ENCODE peak calls at places on chromosome 5, in eight cellular contexts. C, I, R, K, W, L, E and U are unnamed samples.
A peak's percentile ranks its signal among the peaks of the same experiment; 100 is the strongest.

GRCh38 chr5:111758284-111758628 is 1.3 kb upstream of the NREP start:
- DNase-seq in C (no peak), I (no peak), R (no peak), K (no peak), W (no peak), L (no peak), E (no peak), U (no peak)

GRCh38 chr5:82499845-82500244 is 221.7 kb upstream of the RPS23 start:
- DNase-seq in C (no peak), I (no peak), R (no peak), K (no peak), W (no peak), L (no peak), E (no peak), U (no peak)

GRCh38 chr5:61964199-61964598 is 341.8 kb upstream of the KIF2A start:
- DNase-seq in C (no peak), I (peak; percentile 14), R (no peak), K (no peak), W (peak; percentile 49), L (no peak), E (peak; percentile 15), U (no peak)

GRCh38 chr5:1883925-1884637 is 1.4 kb upstream of the IRX4 start:
- DNase-seq in C (no peak), I (no peak), R (no peak), K (no peak), W (no peak), L (no peak), E (no peak), U (no peak)

GRCh38 chr5:86665984-86666760 is 48.4 kb downstream of the COX7C start:
- DNase-seq in C (no peak), I (no peak), R (no peak), K (peak; percentile 28), W (no peak), L (no peak), E (no peak), U (no peak)

GRCh38 chr5:76610196-76610595 is 13.0 kb downstream of the F2RL2 start:
- DNase-seq in C (no peak), I (no peak), R (no peak), K (no peak), W (no peak), L (no peak), E (no peak), U (no peak)

GRCh38 chr5:24905123-24905522 is 260.3 kb upstream of the CDH10 start:
- DNase-seq in C (no peak), I (no peak), R (no peak), K (no peak), W (peak; percentile 23), L (no peak), E (no peak), U (no peak)

GRCh38 chr5:464446-464842 is 21.5 kb downstream of the EXOC3 start:
- DNase-seq in C (peak; percentile 6), I (no peak), R (no peak), K (no peak), W (no peak), L (no peak), E (no peak), U (no peak)

GRCh38 chr5:173230741-173231380 is 4.1 kb downstream of the NKX2-5 start:
- DNase-seq in C (no peak), I (no peak), R (no peak), K (no peak), W (no peak), L (peak; percentile 44), E (no peak), U (no peak)

GRCh38 chr5:153402550-153402949 is 87.9 kb upstream of the GRIA1 start:
- DNase-seq in C (no peak), I (no peak), R (no peak), K (no peak), W (peak; percentile 38), L (no peak), E (no peak), U (no peak)

GRCh38 chr5:125298258-125298657 is 551.8 kb upstream of the ZNF608 start:
- DNase-seq in C (no peak), I (no peak), R (no peak), K (no peak), W (no peak), L (no peak), E (peak; percentile 26), U (no peak)

GRCh38 chr5:130164966-130165365 is 260.7 kb downstream of the CHSY3 start:
- DNase-seq in C (no peak), I (no peak), R (no peak), K (no peak), W (no peak), L (no peak), E (no peak), U (no peak)

GRCh38 chr5:62494772-62495171 is 82.2 kb downstream of the IPO11 start:
- DNase-seq in C (no peak), I (no peak), R (no peak), K (no peak), W (no peak), L (no peak), E (no peak), U (no peak)

GRCh38 chr5:28156981-28157380 is 1118.6 kb upstream of the CDH9 start:
- DNase-seq in C (no peak), I (no peak), R (no peak), K (no peak), W (no peak), L (no peak), E (no peak), U (no peak)

GRCh38 chr5:121503111-121503840 is 348.4 kb upstream of the FTMT start:
- DNase-seq in C (peak; percentile 15), I (peak; percentile 7), R (peak; percentile 60), K (no peak), W (peak; percentile 66), L (peak; percentile 1), E (no peak), U (peak; percentile 30)

GRCh38 chr5:35458824-35459207 is 158.8 kb upstream of the SPEF2 start:
- DNase-seq in C (no peak), I (no peak), R (no peak), K (no peak), W (peak; percentile 37), L (no peak), E (no peak), U (no peak)

GRCh38 chr5:93378073-93378472 is 202.9 kb downstream of the NR2F1-AS1 start:
- DNase-seq in C (no peak), I (peak; percentile 43), R (no peak), K (no peak), W (no peak), L (no peak), E (peak; percentile 95), U (no peak)

GRCh38 chr5:56893251-56893951 is 16.0 kb upstream of the SETD9 start:
- DNase-seq in C (no peak), I (no peak), R (no peak), K (no peak), W (no peak), L (no peak), E (no peak), U (no peak)
- H3K36me3 ChIP-seq in C (peaks cover 53% of the 10 kb centered on the region), I (peaks cover 1% of the 10 kb centered on the region), R (peaks cover 19% of the 10 kb centered on the region), K (no peaks in the 10 kb centered on the region), W (peaks cover under 1% of the 10 kb centered on the region), L (no peaks in the 10 kb centered on the region), E (peaks cover 17% of the 10 kb centered on the region), U (no peaks in the 10 kb centered on the region)

DNA sequence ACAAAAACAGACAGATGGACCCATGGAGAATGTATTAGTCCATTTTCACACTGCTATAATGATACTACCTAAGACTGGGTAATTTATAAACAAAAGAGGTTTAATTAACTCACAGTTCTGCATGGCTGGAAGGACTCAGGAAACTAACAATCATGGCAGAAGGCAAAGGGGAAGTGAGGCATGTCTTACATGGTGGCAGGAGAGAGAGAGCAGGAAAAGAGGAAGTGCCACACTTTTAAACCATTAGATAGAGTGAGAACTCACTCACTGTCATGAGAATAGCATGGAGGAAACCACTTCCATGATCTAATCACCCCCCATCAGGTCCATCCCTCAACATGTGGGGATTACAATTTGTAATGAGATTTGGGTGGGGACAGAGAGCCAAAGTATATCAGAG is 808.9 kb downstream of the CDH12 start:
- DNase-seq in C (no peak), I (no peak), R (no peak), K (no peak), W (no peak), L (no peak), E (no peak), U (no peak)
- H3K4me3 ChIP-seq in C (no peak overlapping the region), I (no peak overlapping the region), R (no peak overlapping the region), K (no peak overlapping the region), W (no peak overlapping the region), L (no peak overlapping the region), E (no peak overlapping the region), U (no peak overlapping the region)

DNA sequence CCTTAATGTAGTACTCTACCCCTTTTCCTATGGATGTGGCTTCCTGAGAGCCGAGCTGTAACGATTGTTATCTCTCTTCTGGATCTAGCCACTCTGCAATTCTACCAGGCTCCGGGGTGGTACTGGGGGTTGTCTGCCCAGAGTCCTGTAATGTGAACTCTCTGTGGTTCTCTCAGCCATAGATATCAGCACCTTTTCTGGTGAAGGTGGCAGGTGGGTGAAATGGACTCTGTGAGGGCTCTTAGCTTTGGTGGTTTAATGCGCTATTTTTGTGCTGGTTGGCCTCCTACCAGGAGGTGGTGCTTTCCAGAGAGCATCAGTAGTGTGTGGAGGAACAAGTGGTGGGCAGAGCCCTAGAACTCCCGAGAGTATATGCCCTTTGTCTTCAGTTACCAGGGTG is 122.1 kb downstream of the GABRG2 start:
- DNase-seq in C (no peak), I (no peak), R (no peak), K (no peak), W (no peak), L (no peak), E (no peak), U (no peak)
- H3K36me3 ChIP-seq in C (no peaks in the 10 kb centered on the region), I (no peaks in the 10 kb centered on the region), R (no peaks in the 10 kb centered on the region), K (no peaks in the 10 kb centered on the region), W (no peaks in the 10 kb centered on the region), L (no peaks in the 10 kb centered on the region), E (no peaks in the 10 kb centered on the region), U (no peaks in the 10 kb centered on the region)

GRCh38 chr5:83967417-83967816 is 246.8 kb upstream of the HAPLN1 start:
- DNase-seq in C (no peak), I (no peak), R (no peak), K (no peak), W (no peak), L (no peak), E (peak; percentile 62), U (no peak)

GRCh38 chr5:83974151-83974822 is 253.6 kb upstream of the HAPLN1 start:
- DNase-seq in C (no peak), I (no peak), R (no peak), K (no peak), W (no peak), L (no peak), E (peak; percentile 3), U (no peak)

GRCh38 chr5:83972909-83973308 is 252.3 kb upstream of the HAPLN1 start:
- DNase-seq in C (no peak), I (no peak), R (no peak), K (no peak), W (no peak), L (no peak), E (no peak), U (no peak)

GRCh38 chr5:83972236-83972635 is 251.6 kb upstream of the HAPLN1 start:
- DNase-seq in C (no peak), I (no peak), R (no peak), K (no peak), W (no peak), L (no peak), E (peak; percentile 58), U (no peak)
- H3K4me3 ChIP-seq in C (no peak overlapping the region), I (no peak overlapping the region), R (no peak overlapping the region), K (no peak overlapping the region), W (no peak overlapping the region), L (no peak overlapping the region), E (no peak overlapping the region), U (no peak overlapping the region)